ENCODE peak calls at places on chromosome 4, in seven cellular contexts. C is lower lobe of right lung; Y is suprapubic skin; O is CD4-positive, alpha-beta T cell; D is glutamatergic neuron; V is lower leg skin; A is astrocyte of the spinal cord. G is an unnamed sample.

GRCh38 chr4:4386736-4387392 is at the start of gene NSG1:
- DNase-seq in C (no peak), Y (no peak), O (peak), D (peak), V (no peak), A (peak), G (peak)

GRCh38 chr4:6761540-6762243 is 20.8 kb upstream of the KIAA0232 start:
- DNase-seq in C (peak), Y (no peak), O (no peak), D (no peak), V (no peak), A (no peak), G (no peak)

GRCh38 chr4:17385403-17385802 is 126.5 kb downstream of the QDPR start:
- DNase-seq in C (no peak), Y (no peak), O (no peak), D (no peak), V (no peak), A (peak), G (no peak)

GRCh38 chr4:169209388-169209883 is 61.3 kb downstream of the SH3RF1 start:
- DNase-seq in C (no peak), Y (no peak), O (no peak), D (no peak), V (no peak), A (no peak), G (no peak)

GRCh38 chr4:119082661-119083060 is 53.0 kb upstream of the MYOZ2 start:
- DNase-seq in C (no peak), Y (no peak), O (no peak), D (no peak), V (no peak), A (no peak), G (no peak)

GRCh38 chr4:17027495-17027894 is 129.1 kb upstream of the LDB2 start:
- DNase-seq in C (no peak), Y (no peak), O (no peak), D (no peak), V (no peak), A (peak), G (no peak)

GRCh38 chr4:8276358-8277240 is 7.0 kb downstream of the HTRA3 start:
- DNase-seq in C (no peak), Y (peak), O (no peak), D (peak), V (no peak), A (peak), G (no peak)

GRCh38 chr4:92636038-92636825 is 332.5 kb downstream of the GRID2 start:
- DNase-seq in C (no peak), Y (no peak), O (no peak), D (no peak), V (no peak), A (peak), G (no peak)

GRCh38 chr4:113935190-113935589 is 44.3 kb downstream of the ARSJ start:
- DNase-seq in C (no peak), Y (no peak), O (no peak), D (no peak), V (no peak), A (no peak), G (no peak)

GRCh38 chr4:37928896-37929537 is 31.2 kb upstream of the PTTG2 start:
- DNase-seq in C (no peak), Y (no peak), O (no peak), D (no peak), V (no peak), A (peak), G (no peak)

GRCh38 chr4:70315928-70316327 is 18.9 kb upstream of the CABS1 start:
- DNase-seq in C (no peak), Y (no peak), O (no peak), D (no peak), V (no peak), A (no peak), G (no peak)
- TF ChIP-seq CTCF in C (no peak), Y (no peak), O (no peak), D (no peak), V (no peak), A (no peak), G (no peak)

DNA sequence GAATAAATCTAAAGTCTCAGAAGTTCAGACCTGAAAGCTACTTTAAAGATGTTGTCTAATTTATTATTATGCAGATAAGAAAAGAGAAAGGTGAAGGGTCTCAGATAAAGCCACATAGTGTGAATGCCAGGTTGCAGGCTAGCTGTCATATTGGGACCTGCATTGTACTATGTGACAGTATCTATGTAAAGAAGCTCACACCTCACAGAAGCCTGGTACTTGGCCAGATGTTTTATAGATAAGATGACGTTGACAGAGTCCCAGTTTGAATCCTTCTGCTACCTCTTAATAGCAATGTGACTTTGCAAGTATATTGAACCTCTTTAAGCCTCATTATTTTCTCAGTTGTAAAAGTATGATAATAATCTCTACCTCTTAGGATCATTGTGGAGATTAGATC is 227.0 kb downstream of the SPRY1 start:
- DNase-seq in C (no peak), Y (no peak), O (no peak), D (no peak), V (no peak), A (no peak), G (no peak)
- TF ChIP-seq CTCF in C (no peak), Y (no peak), O (no peak), D (no peak), V (no peak), A (no peak), G (no peak)

DNA sequence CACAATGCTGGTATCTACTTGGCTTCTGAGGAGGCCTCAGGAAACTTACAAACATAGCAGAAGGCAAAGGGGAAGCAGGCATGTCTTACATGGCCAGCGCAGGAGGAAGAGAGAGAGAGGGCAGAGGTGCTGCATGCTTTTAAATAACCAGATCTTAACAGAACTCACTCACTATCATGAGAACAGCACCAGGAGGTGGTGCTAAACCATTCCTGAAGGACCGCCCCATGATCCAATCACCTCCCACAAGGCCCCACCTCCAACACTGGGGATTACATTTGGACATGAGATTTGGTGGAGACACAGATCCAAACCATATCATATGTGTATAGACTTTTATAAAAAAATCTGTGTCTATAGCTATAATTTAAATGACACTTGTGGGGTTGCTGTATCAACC is 48.6 kb upstream of the ERVMER34-1 start:
- DNase-seq in C (no peak), Y (no peak), O (no peak), D (no peak), V (no peak), A (no peak), G (no peak)
- TF ChIP-seq CTCF in C (no peak), Y (no peak), O (no peak), D (no peak), V (no peak), A (no peak), G (no peak)

DNA sequence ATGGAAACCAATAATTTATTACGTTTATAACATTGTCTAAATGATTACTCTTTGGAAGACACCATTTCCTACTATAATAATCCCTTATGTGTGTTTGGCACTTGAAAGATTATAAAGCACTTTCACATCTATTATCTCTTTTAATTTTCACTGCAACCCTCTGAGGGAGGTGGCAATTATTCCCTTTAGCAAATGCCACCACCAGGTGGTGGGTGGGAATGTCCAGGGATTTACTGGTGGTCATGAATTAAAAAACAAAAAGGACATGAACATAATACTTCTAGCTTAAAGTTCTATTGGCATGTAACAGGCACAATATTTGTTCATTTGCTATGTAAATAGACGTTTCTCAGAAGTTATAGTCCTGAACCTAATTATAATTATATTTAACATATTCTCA is 1.2 kb upstream of the MGARP start:
- DNase-seq in C (no peak), Y (no peak), O (no peak), D (no peak), V (no peak), A (no peak), G (no peak)
- TF ChIP-seq CTCF in C (no peak), Y (no peak), O (no peak), D (no peak), V (no peak), A (peak), G (peak)

DNA sequence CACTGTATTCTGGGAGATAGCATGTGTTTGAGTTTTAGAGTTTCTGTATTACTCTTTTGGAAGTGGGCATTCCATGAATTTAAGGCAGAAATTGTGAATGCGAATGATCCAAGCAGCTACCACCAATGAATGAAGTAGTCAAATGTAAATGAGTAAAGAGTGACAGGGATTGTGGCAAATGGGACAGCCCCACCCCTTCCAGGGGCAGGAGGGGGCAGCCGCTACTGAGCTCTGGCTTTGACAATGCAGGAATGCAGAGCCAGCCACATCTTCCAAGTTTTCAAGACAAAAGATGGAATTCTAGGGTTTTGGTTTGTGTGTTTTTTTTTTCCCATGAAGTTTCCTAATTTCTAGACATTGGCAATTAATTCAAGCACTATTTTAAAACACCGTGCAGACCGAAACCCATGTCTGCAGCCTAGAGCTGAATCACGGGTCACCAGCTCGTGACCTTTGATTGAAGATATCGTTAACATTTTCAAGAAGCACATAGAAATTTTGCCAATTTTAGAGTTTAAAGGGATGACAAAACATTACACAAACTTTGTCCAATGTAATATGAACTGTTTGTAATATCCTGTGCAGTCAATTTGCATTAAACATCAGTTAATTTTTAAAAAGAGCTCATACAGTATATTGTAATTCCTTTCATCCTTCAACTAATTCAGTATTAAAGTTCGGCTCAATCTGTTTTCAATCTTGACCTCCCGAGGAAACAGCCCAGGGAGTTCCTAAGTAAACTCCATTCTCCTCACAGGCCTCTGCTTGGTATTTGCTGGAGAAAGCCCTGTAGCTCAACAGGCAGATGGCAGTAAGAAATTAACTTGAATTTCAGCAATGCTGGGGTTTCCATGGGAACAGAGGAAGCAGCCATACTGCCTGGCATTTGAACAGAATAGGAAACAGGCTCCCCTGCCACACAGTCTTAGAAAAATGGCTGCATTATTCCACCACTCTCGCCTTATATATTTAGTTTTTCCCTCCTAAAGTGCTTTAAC is 83.4 kb downstream of the UCHL1 start:
- DNase-seq in C (no peak), Y (no peak), O (no peak), D (no peak), V (no peak), A (peak), G (peak)
- TF ChIP-seq CTCF in C (no peak), Y (no peak), O (no peak), D (no peak), V (no peak), A (no peak), G (no peak)

GRCh38 chr4:31791666-31792065 is 1071.5 kb downstream of the PCDH7 start:
- DNase-seq in C (no peak), Y (no peak), O (no peak), D (no peak), V (no peak), A (no peak), G (no peak)

GRCh38 chr4:31788676-31789075 is 1068.5 kb downstream of the PCDH7 start:
- DNase-seq in C (no peak), Y (no peak), O (no peak), D (no peak), V (no peak), A (no peak), G (no peak)

DNA sequence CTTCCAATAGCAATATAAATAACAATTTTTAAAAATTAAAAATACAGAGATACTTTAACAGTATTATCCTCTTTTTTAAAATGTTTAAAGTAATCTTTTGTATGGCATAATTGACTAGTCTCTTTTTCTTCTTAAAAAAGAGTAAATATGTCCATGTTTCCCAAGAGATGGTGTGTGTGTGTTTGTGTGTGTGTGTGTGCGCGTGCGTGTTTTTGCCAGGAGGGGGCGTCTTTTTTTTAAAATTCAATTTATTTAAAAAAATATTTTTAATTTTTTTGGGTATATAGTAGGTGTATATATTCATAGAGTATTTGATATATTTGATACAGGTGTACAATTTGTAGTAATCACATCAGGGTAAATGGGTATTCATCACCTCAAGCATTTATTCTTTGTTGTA is 1073.7 kb downstream of the PCDH7 start:
- DNase-seq in C (no peak), Y (no peak), O (no peak), D (no peak), V (no peak), A (peak), G (no peak)
- TF ChIP-seq CTCF in C (no peak), Y (no peak), O (no peak), D (peak), V (no peak), A (peak), G (peak)

GRCh38 chr4:48542888-48543287 is 52.8 kb downstream of the ZAR1 start:
- DNase-seq in C (no peak), Y (no peak), O (no peak), D (no peak), V (no peak), A (no peak), G (no peak)

GRCh38 chr4:48543796-48544195 is 53.7 kb downstream of the ZAR1 start:
- DNase-seq in C (no peak), Y (no peak), O (no peak), D (no peak), V (no peak), A (peak), G (no peak)

DNA sequence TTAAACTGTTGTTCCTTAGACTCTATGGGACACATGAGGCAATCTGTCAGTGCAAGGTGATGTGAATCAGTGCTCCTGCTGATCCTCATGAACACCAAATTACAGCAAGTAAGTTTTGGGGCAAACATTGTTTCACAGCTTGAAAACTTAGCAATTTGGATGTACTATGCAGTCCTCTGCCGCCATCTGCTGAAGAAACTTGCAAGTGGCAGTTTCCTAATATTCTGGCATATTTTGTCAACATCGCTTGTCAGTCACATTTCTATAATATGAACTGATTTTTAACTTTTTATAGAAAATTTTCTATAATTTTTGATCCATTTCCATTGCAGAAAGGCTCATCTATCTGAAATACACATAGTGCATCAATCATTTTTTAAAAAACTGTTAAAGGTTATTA is 56.3 kb downstream of the ZAR1 start:
- DNase-seq in C (no peak), Y (no peak), O (no peak), D (no peak), V (no peak), A (peak), G (peak)
- TF ChIP-seq CTCF in C (peak), Y (no peak), O (peak), D (peak), V (no peak), A (peak), G (peak)

GRCh38 chr4:82842593-82842992 is 44.0 kb upstream of the SCD5 start:
- DNase-seq in C (no peak), Y (no peak), O (no peak), D (no peak), V (no peak), A (no peak), G (no peak)
- TF ChIP-seq CTCF in C (peak), Y (no peak), O (no peak), D (no peak), V (no peak), A (peak), G (no peak)

GRCh38 chr4:126592088-126592487 is 1040.7 kb upstream of the INTU start:
- DNase-seq in C (no peak), Y (no peak), O (no peak), D (no peak), V (no peak), A (peak), G (no peak)
- TF ChIP-seq CTCF in C (peak), Y (no peak), O (no peak), D (peak), V (no peak), A (peak), G (peak)